ENCODE peak calls at places on chromosomes 3 and 15, in four cellular contexts. Q is IMR-90, J is ovary, L is HCT116. E is an unnamed sample.

GRCh38 chr3:30475038-30475808 is 131.2 kb upstream of the TGFBR2 start:
- DNase-seq in L (no peak), Q (no peak), J (no peak), E (no peak)

GRCh38 chr15:63414474-63415201 is 33.0 kb upstream of the CA12 start:
- DNase-seq in J (no peak), L (no peak), Q (no peak), E (no peak)

GRCh38 chr3:172096881-172097420 is 57.6 kb downstream of the FNDC3B start:
- DNase-seq in L (no peak), Q (peak), J (no peak), E (no peak)

GRCh38 chr3:127667119-127667681 is 5.6 kb upstream of the ABTB1 start:
- DNase-seq in Q (no peak), J (no peak), L (no peak), E (no peak)

GRCh38 chr3:98962189-98962930 is 60.9 kb upstream of the DCBLD2 start:
- DNase-seq in Q (peak), J (no peak), L (peak), E (no peak)

GRCh38 chr15:69595009-69595825 is 142.6 kb downstream of the RPLP1 start:
- DNase-seq in Q (no peak), J (no peak), L (no peak), E (no peak)

GRCh38 chr15:64981812-64982431 is 7.8 kb downstream of the SPG21 start:
- DNase-seq in L (no peak), J (no peak), Q (no peak), E (no peak)

GRCh38 chr3:32037932-32038271 is 56.4 kb downstream of the ZNF860 start:
- DNase-seq in L (no peak), J (no peak), Q (no peak), E (no peak)

GRCh38 chr3:196995646-196996355 is 27.2 kb upstream of the PIGZ start:
- DNase-seq in J (no peak), Q (peak), L (no peak), E (no peak)

GRCh38 chr15:41774873-41775417 is 661 bp downstream of the MAPKBP1 start:
- DNase-seq in L (no peak), J (no peak), Q (no peak), E (no peak)

GRCh38 chr3:34020221-34020620 is 221.8 kb downstream of the PDCD6IP start:
- DNase-seq in Q (no peak), L (no peak), J (no peak), E (no peak)

GRCh38 chr15:58932791-58933310 is 628 bp downstream of the SLTM start:
- DNase-seq in J (no peak), L (no peak), Q (no peak), E (no peak)

GRCh38 chr15:74253276-74253921 is 17.3 kb downstream of the CCDC33 start:
- DNase-seq in Q (peak), J (no peak), L (no peak), E (no peak)

GRCh38 chr15:92845109-92845508 is 55.0 kb upstream of the CHD2 start:
- DNase-seq in L (no peak), J (no peak), Q (peak), E (no peak)

GRCh38 chr15:60396964-60397771 is 618 bp downstream of the ANXA2 start:
- DNase-seq in J (peak), Q (peak), L (no peak), E (peak)
- TF ChIP-seq POLR2A in J (peak), Q (no peak), L (no peak), E (no peak)

DNA sequence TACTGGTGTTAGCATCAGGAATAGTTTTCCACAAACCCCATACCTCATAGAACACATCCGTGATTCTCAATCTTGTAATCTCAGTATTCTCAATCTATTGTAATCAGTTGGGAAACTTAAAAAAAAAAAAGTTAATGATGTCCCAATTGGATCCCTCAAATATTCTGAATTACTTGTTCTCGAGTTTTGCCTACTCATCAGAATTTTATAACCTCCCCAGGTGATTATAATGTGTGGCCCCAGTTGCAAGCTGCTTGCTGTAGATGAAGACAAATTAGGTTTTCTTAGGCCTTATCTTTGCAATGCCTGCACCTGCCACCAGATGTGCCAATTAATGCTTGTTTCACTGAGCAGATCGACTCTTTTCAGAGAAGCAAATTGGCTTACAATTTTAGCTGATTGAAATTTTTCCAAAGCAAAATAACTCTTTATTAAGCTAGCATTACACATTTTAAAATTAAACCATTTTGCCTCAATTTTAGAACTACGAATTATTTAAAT is 19.0 kb upstream of the DIPK2A start:
- DNase-seq in L (no peak), Q (no peak), J (no peak), E (no peak)
- TF ChIP-seq CTCF in L (peak), Q (no peak), J (no peak), E (no peak)

GRCh38 chr15:61444585-61444984 is 215.5 kb upstream of the RORA start:
- DNase-seq in Q (no peak), L (no peak), J (no peak), E (no peak)

GRCh38 chr15:61449306-61449705 is 220.2 kb upstream of the RORA start:
- DNase-seq in J (no peak), Q (no peak), L (no peak), E (no peak)

GRCh38 chr15:61447981-61448380 is 218.9 kb upstream of the RORA start:
- DNase-seq in Q (no peak), J (no peak), L (no peak), E (no peak)
- H3K4me3 ChIP-seq in Q (no peak), J (no peak), L (no peak), E (no peak)

DNA sequence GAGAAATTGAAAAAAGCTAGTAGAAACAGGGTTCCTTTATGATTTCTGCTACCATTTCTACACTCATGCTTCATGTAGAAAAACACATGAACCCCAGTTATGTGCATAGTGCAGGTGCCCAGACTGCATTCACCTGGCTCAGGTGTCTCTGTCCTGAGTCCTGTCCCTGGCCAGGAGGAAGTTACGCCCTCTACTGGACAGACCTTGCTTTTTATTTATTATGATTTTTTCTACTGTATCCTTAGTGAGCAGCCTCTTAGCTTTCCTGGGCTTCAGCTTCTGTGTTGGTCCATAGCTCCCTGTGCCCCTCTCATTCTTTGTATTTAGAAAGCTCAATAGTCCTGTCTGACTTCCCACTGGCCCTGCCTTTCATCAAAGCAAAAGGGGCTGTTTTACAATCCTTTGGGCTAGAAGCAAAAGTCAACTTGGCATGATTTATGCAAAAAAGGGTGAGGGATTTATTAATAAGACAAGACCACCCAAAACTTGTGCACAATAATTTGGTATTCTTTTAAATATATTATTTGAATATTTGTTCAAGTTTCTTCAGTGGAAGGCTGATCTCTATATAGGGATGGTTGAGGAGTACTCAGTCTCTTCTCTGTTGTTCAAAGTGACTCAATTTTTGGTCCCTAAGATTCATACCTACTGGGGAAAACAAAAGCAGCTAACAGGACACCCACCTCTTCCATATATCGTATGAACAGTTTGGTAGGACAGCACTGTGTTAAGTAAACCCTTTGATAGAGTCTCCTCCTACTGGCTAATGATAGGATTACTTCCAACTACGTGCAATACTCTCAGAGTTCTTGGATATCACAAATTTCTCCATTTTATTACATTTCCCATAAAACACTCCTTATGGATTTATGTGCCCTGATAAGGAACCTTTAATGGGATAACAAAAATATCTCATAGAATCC is 200.5 kb upstream of the GOLGA6L4 start:
- DNase-seq in L (peak), Q (peak), J (no peak), E (no peak)
- TF ChIP-seq POLR2A in L (no peak), Q (no peak), J (no peak), E (no peak)

GRCh38 chr15:66789029-66790025 is 87.3 kb downstream of the SMAD6 start:
- DNase-seq in J (peak), Q (peak), L (no peak), E (peak)
- TF ChIP-seq CTCF in J (no peak), Q (peak), L (peak), E (no peak)

DNA sequence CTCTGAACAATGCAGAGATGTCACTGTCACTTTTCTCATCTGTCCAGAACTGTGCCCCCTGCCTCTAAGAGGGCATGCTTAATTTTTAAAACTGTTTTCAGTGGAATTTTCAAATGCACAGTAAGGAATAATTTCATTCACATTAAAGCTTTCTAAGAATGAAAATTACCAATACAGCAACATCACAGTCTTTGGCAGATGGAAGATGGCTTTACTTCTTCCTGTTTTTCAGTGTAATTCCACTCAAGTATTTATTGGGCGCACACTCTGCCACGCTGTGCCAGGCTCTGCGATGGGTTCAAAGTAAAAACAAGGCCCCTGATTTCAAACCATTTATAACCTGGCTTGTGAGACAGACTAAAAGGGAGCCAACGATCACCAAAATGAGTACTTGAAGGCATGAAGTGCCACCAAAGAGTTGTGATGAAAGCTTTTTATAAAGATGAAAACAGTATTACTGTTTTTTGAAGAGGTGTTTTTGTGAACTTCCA is 984 bp upstream of the TOP2B start:
- DNase-seq in L (no peak), Q (no peak), J (no peak), E (no peak)
- H3K4me3 ChIP-seq in L (peak), Q (peak), J (peak), E (no peak)